ENCODE peak calls at places on chromosomes 11 and 22, in six cellular contexts. One of them, this sample, is unnamed.

GRCh38 chr11:93197383-93198220 is at the start of gene SLC36A4:
- DNase-seq in GM18507: peak
- DNase-seq in NCI-H2107: peak
- DNase-seq in activated CD4-positive, CD25-positive, alpha-beta regulatory T cell: peak
- DNase-seq in nucleus accumbens: peak
- DNase-seq in cardiac fibroblast: peak
- DNase-seq in this sample: peak

GRCh38 chr11:122861631-122862030 is 20.9 kb upstream of the JHY start:
- DNase-seq in GM18507: no peak
- DNase-seq in nucleus accumbens: no peak
- DNase-seq in activated CD4-positive, CD25-positive, alpha-beta regulatory T cell: no peak
- DNase-seq in cardiac fibroblast: no peak
- DNase-seq in NCI-H2107: no peak
- DNase-seq in this sample: no peak

GRCh38 chr22:36180038-36180880 is 19.7 kb upstream of the APOL3 start:
- DNase-seq in GM18507: peak
- DNase-seq in cardiac fibroblast: peak
- DNase-seq in NCI-H2107: no peak
- DNase-seq in activated CD4-positive, CD25-positive, alpha-beta regulatory T cell: peak
- DNase-seq in nucleus accumbens: no peak
- DNase-seq in this sample: no peak

GRCh38 chr11:22920939-22921565 is 60.8 kb upstream of the CCDC179 start:
- DNase-seq in cardiac fibroblast: peak
- DNase-seq in activated CD4-positive, CD25-positive, alpha-beta regulatory T cell: no peak
- DNase-seq in GM18507: no peak
- DNase-seq in NCI-H2107: peak
- DNase-seq in nucleus accumbens: no peak
- DNase-seq in this sample: peak

GRCh38 chr11:10305262-10305963 is 540 bp downstream of the ADM start:
- DNase-seq in NCI-H2107: no peak
- DNase-seq in cardiac fibroblast: peak
- DNase-seq in GM18507: no peak
- DNase-seq in nucleus accumbens: no peak
- DNase-seq in activated CD4-positive, CD25-positive, alpha-beta regulatory T cell: no peak
- DNase-seq in this sample: no peak

GRCh38 chr22:43376765-43377485 is 33.8 kb upstream of the SCUBE1 start:
- DNase-seq in activated CD4-positive, CD25-positive, alpha-beta regulatory T cell: no peak
- DNase-seq in nucleus accumbens: no peak
- DNase-seq in NCI-H2107: no peak
- DNase-seq in GM18507: peak
- DNase-seq in cardiac fibroblast: no peak
- DNase-seq in this sample: no peak

GRCh38 chr11:101741479-101742175 is 157.8 kb upstream of the TRPC6 start:
- DNase-seq in GM18507: no peak
- DNase-seq in nucleus accumbens: no peak
- DNase-seq in activated CD4-positive, CD25-positive, alpha-beta regulatory T cell: no peak
- DNase-seq in cardiac fibroblast: no peak
- DNase-seq in NCI-H2107: no peak
- DNase-seq in this sample: no peak

GRCh38 chr22:20464912-20465758 is 27.5 kb upstream of the SCARF2 start:
- DNase-seq in GM18507: no peak
- DNase-seq in cardiac fibroblast: no peak
- DNase-seq in NCI-H2107: no peak
- DNase-seq in nucleus accumbens: no peak
- DNase-seq in activated CD4-positive, CD25-positive, alpha-beta regulatory T cell: no peak
- DNase-seq in this sample: no peak

GRCh38 chr11:15972838-15973237 is 383.5 kb downstream of the SOX6 start:
- DNase-seq in GM18507: no peak
- DNase-seq in NCI-H2107: no peak
- DNase-seq in nucleus accumbens: no peak
- DNase-seq in activated CD4-positive, CD25-positive, alpha-beta regulatory T cell: no peak
- DNase-seq in cardiac fibroblast: no peak
- DNase-seq in this sample: no peak

GRCh38 chr11:2932850-2933251 is 3.6 kb upstream of the PHLDA2 start:
- DNase-seq in NCI-H2107: no peak
- DNase-seq in GM18507: no peak
- DNase-seq in nucleus accumbens: no peak
- DNase-seq in activated CD4-positive, CD25-positive, alpha-beta regulatory T cell: no peak
- DNase-seq in cardiac fibroblast: peak
- DNase-seq in this sample: no peak

This sample was measured in NCI-H187 treated with DMSO at 0.1 percent for 48 hours.